ENCODE peak calls at places on chromosomes 16 and 17, in four cellular contexts. X is H9, H is H1, M is mesendoderm. N is an unnamed sample.

GRCh38 chr16:75742424-75743047 is 16.2 kb upstream of the CPHXL start:
- DNase-seq in M (peak), X (no peak), H (no peak), N (no peak)

GRCh38 chr16:12082207-12082606 is 105.7 kb downstream of the SNX29 start:
- DNase-seq in M (no peak), X (no peak), H (no peak), N (no peak)

GRCh38 chr16:12124742-12125141 is 148.2 kb downstream of the SNX29 start:
- DNase-seq in M (no peak), X (no peak), H (no peak), N (no peak)

GRCh38 chr17:8187517-8188407 is 2.2 kb downstream of the BORCS6 start:
- DNase-seq in X (peak), H (peak), M (peak), N (peak)

GRCh38 chr17:60421273-60422161 is 772 bp upstream of the CHCT1 start:
- DNase-seq in M (peak), H (peak), X (peak), N (peak)

GRCh38 chr16:78094166-78094565 is 5.3 kb upstream of the WWOX start:
- DNase-seq in M (no peak), X (no peak), H (no peak), N (no peak)

GRCh38 chr16:28589930-28590329 is 6.9 kb downstream of the SULT1A2 start:
- DNase-seq in H (no peak), X (no peak), M (no peak), N (no peak)

GRCh38 chr17:50976951-50977472 is 110.9 kb upstream of the TOB1 start:
- DNase-seq in H (no peak), M (no peak), X (no peak), N (no peak)

GRCh38 chr17:70109497-70109896 is 34.5 kb downstream of the KCNJ16 start:
- DNase-seq in H (no peak), M (no peak), X (no peak), N (no peak)

GRCh38 chr16:7440886-7441400 is 108.3 kb downstream of the RBFOX1 start:
- DNase-seq in H (no peak), M (peak), X (peak), N (no peak)

GRCh38 chr16:54430491-54431030 is 144.0 kb upstream of the IRX3 start:
- DNase-seq in H (no peak), M (no peak), X (no peak), N (peak)

GRCh38 chr16:64381979-64382378 is 739.9 kb downstream of the CDH11 start:
- DNase-seq in H (no peak), M (no peak), X (no peak), N (no peak)

GRCh38 chr16:27225536-27226360 is 22.4 kb downstream of the KDM8 start:
- DNase-seq in M (no peak), H (no peak), X (no peak), N (no peak)

DNA sequence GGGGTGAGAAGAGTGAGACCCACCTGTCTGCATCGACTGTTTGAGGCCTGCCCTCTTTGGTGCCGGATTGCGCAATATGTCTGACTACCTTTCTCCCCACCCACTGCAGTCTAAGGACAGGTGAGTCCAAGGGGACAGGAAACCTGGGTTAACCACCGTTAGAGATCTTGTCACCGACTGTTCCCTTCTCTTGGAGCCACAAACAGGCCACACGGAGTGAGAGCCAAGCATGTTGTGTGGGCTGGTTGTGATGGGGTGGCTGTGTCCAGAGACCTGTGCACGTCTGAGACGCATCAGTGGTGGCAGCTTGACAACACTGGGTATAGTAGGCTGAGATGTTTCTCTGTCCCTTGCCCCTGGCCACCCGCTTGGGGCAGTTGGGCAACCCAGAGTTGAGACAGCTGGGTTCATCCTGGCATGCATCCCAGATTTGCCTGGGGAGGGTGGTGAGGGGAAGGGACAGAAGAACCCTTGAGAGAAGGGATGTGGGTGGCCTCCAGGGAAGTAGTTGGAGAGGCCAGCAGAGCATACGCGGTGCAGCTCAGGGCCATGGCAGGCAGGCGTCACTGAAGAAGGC is 21.4 kb downstream of the MPRIP start:
- DNase-seq in H (no peak), M (no peak), X (peak), N (no peak)
- H3K56ac ChIP-seq in H (no peak), M (no peak), X (no peak), N (no peak)

GRCh38 chr17:57268176-57268575 is 11.9 kb downstream of the MSI2 start:
- DNase-seq in X (no peak), M (no peak), H (no peak), N (no peak)
- H3K56ac ChIP-seq in X (no peak), M (no peak), H (no peak), N (no peak)

GRCh38 chr16:16928532-16929101 is 542.1 kb downstream of the XYLT1 start:
- DNase-seq in X (no peak), H (no peak), M (no peak), N (no peak)

GRCh38 chr16:16930309-16931000 is 540.3 kb downstream of the XYLT1 start:
- DNase-seq in M (no peak), H (no peak), X (no peak), N (no peak)

DNA sequence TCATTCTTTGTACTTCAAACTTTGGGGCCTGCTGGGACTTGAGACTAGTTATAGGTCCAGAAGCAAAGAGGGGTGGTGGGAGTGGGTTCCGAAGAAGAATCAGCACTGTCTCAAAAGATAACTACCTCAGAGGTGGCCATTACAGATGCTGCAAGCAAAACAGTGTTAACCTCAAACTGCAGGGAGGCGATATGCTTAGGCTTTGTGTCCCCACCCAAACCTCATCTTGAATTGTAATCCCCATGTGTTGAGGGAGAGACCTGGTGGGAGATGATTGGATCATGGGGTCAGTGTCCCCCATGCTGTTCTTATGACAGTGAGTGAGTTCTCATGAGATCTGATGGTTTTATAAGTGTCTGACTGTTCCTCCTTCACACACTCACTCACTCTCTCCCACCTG is 545.3 kb downstream of the XYLT1 start:
- DNase-seq in H (no peak), X (no peak), M (no peak), N (no peak)
- H3K56ac ChIP-seq in H (no peak), X (no peak), M (no peak), N (no peak)

GRCh38 chr17:54937426-54937825 is 31.0 kb downstream of the COX11 start:
- DNase-seq in M (no peak), H (no peak), X (no peak), N (no peak)

GRCh38 chr17:54935487-54935886 is 33.0 kb downstream of the COX11 start:
- DNase-seq in X (no peak), H (no peak), M (peak), N (no peak)

GRCh38 chr17:54933921-54934320 is 33.3 kb downstream of the TOM1L1 start:
- DNase-seq in M (peak), H (no peak), X (no peak), N (no peak)

GRCh38 chr17:54941285-54941684 is 27.2 kb downstream of the COX11 start:
- DNase-seq in X (no peak), M (no peak), H (no peak), N (no peak)

GRCh38 chr17:54937018-54937417 is 31.4 kb downstream of the COX11 start:
- DNase-seq in M (peak), H (no peak), X (no peak), N (no peak)
- H3K56ac ChIP-seq in M (no peak), H (no peak), X (no peak), N (no peak)

GRCh38 chr17:29136998-29137730 is 43.0 kb downstream of the MYO18A start:
- DNase-seq in X (no peak), M (no peak), H (no peak), N (peak)

GRCh38 chr17:29138184-29138955 is 41.8 kb downstream of the MYO18A start:
- DNase-seq in H (no peak), X (no peak), M (no peak), N (peak)

GRCh38 chr17:29133146-29133713 is 47.0 kb downstream of the MYO18A start:
- DNase-seq in X (peak), H (no peak), M (peak), N (peak)

GRCh38 chr17:29131814-29132682 is 48.1 kb downstream of the MYO18A start:
- DNase-seq in H (no peak), M (no peak), X (no peak), N (peak)

GRCh38 chr17:29135464-29135863 is 44.7 kb downstream of the MYO18A start:
- DNase-seq in M (no peak), X (no peak), H (no peak), N (no peak)
- H3K56ac ChIP-seq in M (no peak), X (no peak), H (no peak), N (no peak)

GRCh38 chr17:4596636-4597380 is 12.5 kb downstream of the SMTNL2 start:
- DNase-seq in H (no peak), X (no peak), M (no peak), N (no peak)
- H3K56ac ChIP-seq in H (no peak), X (no peak), M (no peak), N (no peak)

DNA sequence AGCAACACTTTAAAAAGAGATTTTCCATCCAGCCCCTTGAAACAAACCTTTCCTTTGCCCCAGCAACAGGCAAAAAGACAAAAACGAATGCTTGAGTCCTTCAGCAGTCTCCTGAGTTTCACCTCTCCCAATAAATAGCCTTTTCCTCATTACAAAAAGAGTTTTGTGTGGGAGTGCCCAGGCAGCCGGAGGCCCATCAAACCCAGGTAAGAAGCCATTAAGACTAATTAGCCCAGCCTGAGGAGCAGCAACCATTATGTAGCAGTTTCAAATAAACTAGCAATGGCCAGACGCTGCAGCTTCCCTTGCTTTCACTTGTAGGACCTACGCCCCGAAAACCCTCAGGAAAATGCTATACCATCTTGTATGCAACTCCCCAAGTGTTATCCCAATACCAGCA is 15.6 kb downstream of the GAS7 start:
- DNase-seq in X (no peak), M (no peak), H (no peak), N (no peak)
- H3K56ac ChIP-seq in X (no peak), M (peak), H (no peak), N (no peak)

GRCh38 chr16:25269879-25270278 is 12.2 kb upstream of the ZKSCAN2 start:
- DNase-seq in H (no peak), M (no peak), X (no peak), N (no peak)

GRCh38 chr16:25265968-25266367 is 8.3 kb upstream of the ZKSCAN2 start:
- DNase-seq in M (peak), H (no peak), X (no peak), N (no peak)

GRCh38 chr16:25270577-25270976 is 12.9 kb upstream of the ZKSCAN2 start:
- DNase-seq in H (no peak), M (no peak), X (no peak), N (no peak)

DNA sequence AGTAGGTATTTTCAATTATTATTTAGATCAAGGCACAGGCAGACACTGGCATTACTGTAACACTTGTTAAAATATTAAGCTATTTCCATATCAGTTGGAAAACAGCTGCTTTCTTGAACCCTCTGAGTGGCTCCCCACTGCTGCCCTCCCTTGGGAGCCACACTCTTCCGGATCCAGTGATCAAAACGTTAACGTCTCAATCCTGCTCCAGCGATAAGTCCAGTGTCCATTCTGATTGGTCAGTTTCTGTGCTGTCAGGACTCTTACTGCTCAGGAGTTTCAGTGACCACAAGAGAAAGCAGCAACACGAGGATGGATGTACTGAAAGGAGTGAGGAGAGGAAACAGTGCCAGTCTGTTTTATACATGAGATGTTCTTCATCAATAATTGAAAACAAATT is 13.8 kb upstream of the ZKSCAN2 start:
- DNase-seq in H (no peak), M (no peak), X (no peak), N (no peak)
- H3K56ac ChIP-seq in H (no peak), M (no peak), X (no peak), N (no peak)

GRCh38 chr17:68210570-68210969 is 37.3 kb upstream of the AMZ2 start:
- DNase-seq in M (no peak), H (no peak), X (no peak), N (no peak)
- H3K56ac ChIP-seq in M (no peak), H (no peak), X (no peak), N (no peak)

GRCh38 chr16:50697421-50697715 is 4.0 kb downstream of the NOD2 start:
- DNase-seq in M (no peak), X (no peak), H (no peak), N (no peak)
- H3K56ac ChIP-seq in M (no peak), X (no peak), H (no peak), N (no peak)

N was measured in IMR-90.